ENCODE peak calls at places on chromosomes 5 and 9, in five cellular contexts. J, L, M, B and Q are unnamed samples.

GRCh38 chr5:79484731-79485130 is 29.2 kb downstream of the HOMER1 start:
- DNase-seq in J (no peak), L (no peak), M (no peak), B (no peak), Q (no peak)

GRCh38 chr5:150731669-150732068 is 27.1 kb downstream of the DCTN4 start:
- DNase-seq in J (no peak), L (no peak), M (no peak), B (no peak), Q (no peak)

GRCh38 chr9:77708416-77708815 is 60.3 kb upstream of the GNA14 start:
- DNase-seq in J (no peak), L (no peak), M (no peak), B (no peak), Q (peak)

GRCh38 chr5:169249001-169249400 is 51.9 kb downstream of the SLIT3 start:
- DNase-seq in J (peak), L (no peak), M (no peak), B (no peak), Q (no peak)

GRCh38 chr9:16282216-16282615 is 588.3 kb downstream of the BNC2 start:
- DNase-seq in J (no peak), L (no peak), M (peak), B (no peak), Q (peak)

GRCh38 chr5:120254385-120254784 is 209.7 kb upstream of the PRR16 start:
- DNase-seq in J (peak), L (no peak), M (no peak), B (no peak), Q (no peak)

GRCh38 chr5:133930061-133930823 is 38.2 kb downstream of the C5orf15 start:
- DNase-seq in J (no peak), L (peak), M (peak), B (no peak), Q (peak)

GRCh38 chr9:69584746-69585145 is 87.4 kb downstream of the APBA1 start:
- DNase-seq in J (no peak), L (no peak), M (no peak), B (no peak), Q (no peak)

GRCh38 chr5:66796306-66797292 is 200.4 kb downstream of the MAST4 start:
- DNase-seq in J (peak), L (peak), M (no peak), B (no peak), Q (no peak)

GRCh38 chr5:95347516-95348140 is 43.5 kb upstream of the FAM81B start:
- DNase-seq in J (no peak), L (no peak), M (no peak), B (no peak), Q (no peak)

GRCh38 chr9:37914154-37914551 is 10.2 kb upstream of the SLC25A51 start:
- DNase-seq in J (no peak), L (no peak), M (no peak), B (no peak), Q (no peak)

GRCh38 chr9:126108240-126108639 is 218.4 kb upstream of the MVB12B start:
- DNase-seq in J (peak), L (peak), M (no peak), B (no peak), Q (no peak)

GRCh38 chr9:69861011-69861410 is 40.4 kb downstream of the CFAP95 start:
- DNase-seq in J (no peak), L (no peak), M (no peak), B (no peak), Q (no peak)

GRCh38 chr5:53338971-53339370 is 141.5 kb upstream of the FST start:
- DNase-seq in J (no peak), L (no peak), M (no peak), B (no peak), Q (no peak)

GRCh38 chr5:120545007-120545406 is 80.9 kb downstream of the PRR16 start:
- DNase-seq in J (no peak), L (no peak), M (no peak), B (no peak), Q (no peak)

GRCh38 chr5:21711854-21712752 is 1141.0 kb downstream of the CDH12 start:
- DNase-seq in J (peak), L (no peak), M (no peak), B (no peak), Q (peak)

GRCh38 chr5:136028782-136029742 is at the start of gene TGFBI:
- DNase-seq in J (peak), L (peak), M (no peak), B (no peak), Q (no peak)

GRCh38 chr5:112848116-112848811 is 12.8 kb upstream of the SRP19 start:
- DNase-seq in J (peak), L (no peak), M (peak), B (peak), Q (peak)

GRCh38 chr5:74567351-74567870 is 73.1 kb downstream of the ENC1 start:
- DNase-seq in J (no peak), L (no peak), M (no peak), B (no peak), Q (no peak)

GRCh38 chr9:92686954-92687353 is 17.0 kb upstream of the IPPK start:
- DNase-seq in J (peak), L (no peak), M (no peak), B (no peak), Q (no peak)

GRCh38 chr9:112562235-112562958 is 75.8 kb downstream of the KIAA1958 start:
- DNase-seq in J (no peak), L (no peak), M (no peak), B (no peak), Q (no peak)

GRCh38 chr5:96932026-96932425 is 3.9 kb upstream of the LNPEP start:
- DNase-seq in J (no peak), L (no peak), M (no peak), B (no peak), Q (no peak)

GRCh38 chr5:157597277-157597676 is 21.7 kb upstream of the ADAM19 start:
- DNase-seq in J (peak), L (no peak), M (no peak), B (no peak), Q (no peak)

GRCh38 chr9:120875954-120876841 is 790 bp downstream of the PHF19 start:
- DNase-seq in J (peak), L (peak), M (peak), B (peak), Q (peak)

GRCh38 chr9:5787759-5788329 is 45.1 kb downstream of the ERMP1 start:
- DNase-seq in J (no peak), L (no peak), M (no peak), B (no peak), Q (no peak)

GRCh38 chr9:92435263-92435662 is 11.0 kb upstream of the OMD start:
- DNase-seq in J (no peak), L (no peak), M (no peak), B (no peak), Q (no peak)

GRCh38 chr5:148382961-148383360 is 797 bp upstream of the FBXO38 start:
- DNase-seq in J (no peak), L (no peak), M (no peak), B (no peak), Q (no peak)

GRCh38 chr5:73823508-73823925 is 197.5 kb downstream of the ARHGEF28 start:
- DNase-seq in J (peak), L (no peak), M (no peak), B (no peak), Q (no peak)

GRCh38 chr9:123364241-123364824 is 8.3 kb downstream of the CRB2 start:
- DNase-seq in J (no peak), L (no peak), M (no peak), B (no peak), Q (no peak)

GRCh38 chr5:124630767-124631704 is 115.4 kb downstream of the ZNF608 start:
- DNase-seq in J (no peak), L (no peak), M (no peak), B (no peak), Q (no peak)

GRCh38 chr5:114362977-114363721 is 1.3 kb downstream of the KCNN2 start:
- DNase-seq in J (peak), L (peak), M (no peak), B (no peak), Q (no peak)

GRCh38 chr5:124660229-124661093 is 86.0 kb downstream of the ZNF608 start:
- DNase-seq in J (peak), L (no peak), M (peak), B (no peak), Q (no peak)

GRCh38 chr9:71638627-71639026 is 129.7 kb downstream of the CEMIP2 start:
- DNase-seq in J (no peak), L (no peak), M (no peak), B (no peak), Q (peak)

GRCh38 chr5:40689442-40689841 is 9.7 kb downstream of the PTGER4 start:
- DNase-seq in J (peak), L (no peak), M (peak), B (peak), Q (peak)

GRCh38 chr9:132235894-132236661 is 74.2 kb downstream of the NTNG2 start:
- DNase-seq in J (peak), L (peak), M (peak), B (peak), Q (no peak)

GRCh38 chr9:75452512-75452911 is 364.2 kb downstream of the OSTF1 start:
- DNase-seq in J (no peak), L (no peak), M (no peak), B (no peak), Q (no peak)

DNA sequence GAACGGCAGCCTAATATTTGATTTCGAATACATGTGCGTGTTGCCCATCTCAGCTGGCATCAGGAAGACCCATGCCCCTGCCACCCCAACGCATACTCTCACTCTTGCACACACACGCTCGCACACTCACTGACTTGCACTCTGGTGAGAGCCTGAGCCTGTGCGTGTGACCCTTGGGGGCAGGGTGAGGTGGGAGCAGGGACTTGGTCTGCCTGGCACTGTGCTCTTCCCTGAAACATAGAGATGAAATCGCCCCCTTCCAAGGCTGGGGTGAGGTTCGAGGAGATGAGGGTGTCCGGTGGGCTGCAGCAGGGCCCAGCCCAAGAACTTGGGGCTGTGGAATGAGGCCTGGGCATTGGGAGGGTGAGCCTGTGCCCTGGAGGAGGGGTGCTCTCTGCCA is 1.2 kb downstream of the LCN9 start:
- DNase-seq in J (no peak), L (no peak), M (no peak), B (no peak), Q (no peak)
- H3K4me3 ChIP-seq in J (no peak), L (no peak), M (no peak), B (no peak), Q (no peak)

DNA sequence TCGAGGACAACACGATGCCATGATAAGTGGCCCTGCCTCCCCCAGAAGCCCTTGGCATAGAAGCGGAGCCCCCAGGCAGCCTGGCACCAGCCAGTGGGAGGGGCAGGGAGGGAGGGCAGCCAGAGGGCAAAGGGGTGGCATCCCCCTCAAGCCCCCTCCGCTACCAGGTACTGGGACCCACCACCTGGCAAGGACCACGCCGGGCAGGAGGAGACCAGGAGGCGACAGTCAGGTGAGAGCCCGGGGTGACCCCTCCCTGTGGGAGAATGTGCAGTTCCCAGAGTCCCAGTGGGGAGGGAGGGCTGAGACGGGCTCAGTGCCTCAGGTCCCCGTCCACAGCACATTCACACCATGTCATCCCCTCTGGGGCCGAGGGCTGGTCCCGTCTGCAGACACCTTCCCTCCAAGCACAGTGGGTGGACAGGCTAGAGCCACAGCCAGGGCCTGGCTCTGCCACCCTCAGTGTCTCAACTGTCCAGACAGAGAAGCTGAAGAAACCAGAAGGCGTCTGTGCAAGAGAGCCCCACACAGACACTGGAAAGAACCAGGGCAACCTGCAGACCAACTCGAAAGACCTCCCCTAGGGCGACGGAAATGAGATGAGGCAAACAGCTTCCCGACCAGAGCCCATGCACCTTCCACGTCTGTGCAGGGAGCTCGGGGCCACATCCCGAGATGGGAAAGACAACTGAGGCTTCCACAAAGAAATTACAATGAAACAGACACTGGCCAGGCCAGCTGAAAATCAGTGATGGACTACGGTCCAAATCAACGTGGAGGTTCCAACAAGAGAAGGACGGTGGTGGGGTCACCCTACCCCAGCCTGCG is 11.1 kb downstream of the BRD3 start:
- DNase-seq in J (no peak), L (peak), M (no peak), B (no peak), Q (no peak)
- H3K4me3 ChIP-seq in J (no peak), L (no peak), M (no peak), B (no peak), Q (no peak)

GRCh38 chr5:2753452-2754409 is 2.3 kb upstream of the IRX2 start:
- DNase-seq in J (peak), L (no peak), M (no peak), B (no peak), Q (no peak)
- H3K4me3 ChIP-seq in J (no peak), L (no peak), M (peak), B (no peak), Q (peak)

DNA sequence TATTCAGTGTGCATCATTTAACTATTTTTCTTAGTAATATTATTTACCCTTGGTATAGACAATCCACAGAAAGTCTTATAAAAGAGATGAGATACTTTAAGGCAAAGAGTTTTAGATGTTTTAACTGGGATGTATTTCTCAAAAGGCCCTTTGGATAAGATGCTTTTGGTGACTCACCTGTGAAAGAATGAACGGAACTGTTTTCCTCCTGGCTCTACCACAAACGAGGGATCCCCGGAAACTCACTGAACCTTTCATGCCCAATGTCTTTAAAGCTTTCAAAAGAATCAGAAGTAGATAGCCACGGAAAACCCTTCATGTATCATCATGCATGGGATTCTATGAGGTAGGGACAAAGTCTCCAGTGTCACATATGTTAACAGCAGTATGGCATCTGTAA is 1.6 kb downstream of the ZNF782 start:
- DNase-seq in J (no peak), L (no peak), M (no peak), B (no peak), Q (no peak)
- H3K4me3 ChIP-seq in J (no peak), L (no peak), M (no peak), B (peak), Q (no peak)

GRCh38 chr9:88989961-88990570 is 1.2 kb upstream of the S1PR3 start:
- DNase-seq in J (peak), L (no peak), M (no peak), B (no peak), Q (no peak)

GRCh38 chr9:88992556-88992955 is 1.3 kb downstream of the S1PR3 start:
- DNase-seq in J (no peak), L (no peak), M (no peak), B (no peak), Q (no peak)

GRCh38 chr9:88988796-88989641 is 2.2 kb upstream of the S1PR3 start:
- DNase-seq in J (no peak), L (no peak), M (no peak), B (no peak), Q (no peak)

GRCh38 chr9:88991066-88992030 is at the start of gene S1PR3:
- DNase-seq in J (peak), L (peak), M (no peak), B (no peak), Q (no peak)

DNA sequence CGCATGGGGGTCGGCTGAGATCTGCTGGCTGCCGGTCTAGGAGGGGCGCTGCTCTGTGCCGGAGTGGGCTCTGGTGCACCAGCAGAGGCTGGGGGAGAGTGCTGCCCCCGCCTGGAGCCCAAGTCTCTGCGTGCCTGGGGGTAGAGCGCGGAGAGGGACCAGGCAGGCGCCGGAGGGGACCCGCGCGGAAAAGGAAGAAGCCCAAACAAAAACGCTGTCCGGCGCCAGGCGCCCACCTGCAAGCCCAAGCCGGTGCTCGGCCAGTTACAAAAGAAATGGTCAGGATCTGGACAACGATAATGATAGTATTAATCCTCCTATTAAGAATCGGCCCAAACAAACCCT is 575 bp upstream of the S1PR3 start:
- DNase-seq in J (peak), L (no peak), M (no peak), B (no peak), Q (no peak)
- H3K4me3 ChIP-seq in J (peak), L (peak), M (peak), B (no peak), Q (peak)